ENCODE peak calls at places on chromosomes 16 and 17, in five cellular contexts. K is lower leg skin, Q is right lobe of liver, Z is heart left ventricle, R is K562. B is an unnamed sample.

GRCh38 chr16:85082553-85083050 is 29.7 kb downstream of the CIBAR2 start:
- DNase-seq in K (peak; percentile 82), Q (no peak), Z (no peak), R (no peak), B (no peak)

GRCh38 chr17:80445152-80446110 is 30.5 kb downstream of the ENDOV start:
- DNase-seq in K (no peak), Q (no peak), Z (no peak), R (no peak), B (no peak)

GRCh38 chr17:19753661-19754463 is 5.8 kb upstream of the ALDH3A1 start:
- DNase-seq in K (no peak), Q (no peak), Z (peak; percentile 62), R (no peak), B (peak; percentile 79)

GRCh38 chr17:28008526-28008925 is 34.0 kb upstream of the NLK start:
- DNase-seq in K (no peak), Q (no peak), Z (no peak), R (peak; percentile 59), B (no peak)

GRCh38 chr16:87203060-87203656 is 114.0 kb downstream of the C16orf95 start:
- DNase-seq in K (no peak), Q (no peak), Z (no peak), R (peak; percentile 80), B (peak; percentile 71)

GRCh38 chr16:3879887-3880564 is 487 bp downstream of the CREBBP start:
- DNase-seq in K (peak; percentile 94), Q (peak; percentile 85), Z (peak; percentile 89), R (peak; percentile 82), B (peak; percentile 52)

GRCh38 chr17:72968798-72969197 is 123.7 kb downstream of the SLC39A11 start:
- DNase-seq in K (no peak), Q (peak; percentile 59), Z (no peak), R (no peak), B (no peak)

GRCh38 chr17:9324864-9325263 is 250.8 kb downstream of the STX8 start:
- DNase-seq in K (no peak), Q (peak; percentile 65), Z (no peak), R (no peak), B (no peak)

GRCh38 chr17:66462010-66462409 is 159.6 kb downstream of the PRKCA start:
- DNase-seq in K (peak; percentile 32), Q (no peak), Z (no peak), R (no peak), B (no peak)

GRCh38 chr16:23836404-23837291 is 865 bp downstream of the PRKCB start:
- DNase-seq in K (no peak), Q (peak; percentile 65), Z (peak; percentile 74), R (peak; percentile 77), B (no peak)

GRCh38 chr17:1067282-1067956 is 70.5 kb downstream of the TIMM22 start:
- DNase-seq in K (no peak), Q (peak; percentile 24), Z (peak; percentile 62), R (no peak), B (no peak)

GRCh38 chr16:972316-973002 is 1.7 kb upstream of the LMF1 start:
- DNase-seq in K (no peak), Q (no peak), Z (no peak), R (no peak), B (no peak)

GRCh38 chr16:24988137-24988535 is 27.0 kb downstream of the ARHGAP17 start:
- DNase-seq in K (no peak), Q (no peak), Z (no peak), R (no peak), B (no peak)

GRCh38 chr17:29589524-29590260 is at the start of gene GIT1:
- DNase-seq in K (peak; percentile 95), Q (peak; percentile 90), Z (peak; percentile 94), R (peak; percentile 96), B (peak; percentile 79)

GRCh38 chr16:81415757-81416156 is 28.9 kb upstream of the CMIP start:
- DNase-seq in K (no peak), Q (no peak), Z (no peak), R (no peak), B (no peak)

GRCh38 chr16:30395155-30395991 is at the start of gene ZNF48:
- DNase-seq in K (peak; percentile 93), Q (peak; percentile 92), Z (peak; percentile 94), R (peak; percentile 82), B (peak; percentile 65)

GRCh38 chr16:87830673-87831420 is 38.5 kb downstream of the SLC7A5 start:
- DNase-seq in K (no peak), Q (peak; percentile 55), Z (no peak), R (no peak), B (no peak)

GRCh38 chr16:57863434-57864160 is 61.3 kb upstream of the KIFC3 start:
- DNase-seq in K (peak; percentile 88), Q (peak; percentile 69), Z (no peak), R (peak; percentile 46), B (peak; percentile 45)

GRCh38 chr16:87778476-87778829 is 12.7 kb upstream of the KLHDC4 start:
- DNase-seq in K (no peak), Q (no peak), Z (no peak), R (no peak), B (no peak)

GRCh38 chr17:2906907-2907306 is 110.7 kb downstream of the RAP1GAP2 start:
- DNase-seq in K (no peak), Q (no peak), Z (no peak), R (peak; percentile 34), B (no peak)

GRCh38 chr16:60259956-60260355 is 1525.8 kb upstream of the GOT2 start:
- DNase-seq in K (no peak), Q (no peak), Z (no peak), R (no peak), B (no peak)

DNA sequence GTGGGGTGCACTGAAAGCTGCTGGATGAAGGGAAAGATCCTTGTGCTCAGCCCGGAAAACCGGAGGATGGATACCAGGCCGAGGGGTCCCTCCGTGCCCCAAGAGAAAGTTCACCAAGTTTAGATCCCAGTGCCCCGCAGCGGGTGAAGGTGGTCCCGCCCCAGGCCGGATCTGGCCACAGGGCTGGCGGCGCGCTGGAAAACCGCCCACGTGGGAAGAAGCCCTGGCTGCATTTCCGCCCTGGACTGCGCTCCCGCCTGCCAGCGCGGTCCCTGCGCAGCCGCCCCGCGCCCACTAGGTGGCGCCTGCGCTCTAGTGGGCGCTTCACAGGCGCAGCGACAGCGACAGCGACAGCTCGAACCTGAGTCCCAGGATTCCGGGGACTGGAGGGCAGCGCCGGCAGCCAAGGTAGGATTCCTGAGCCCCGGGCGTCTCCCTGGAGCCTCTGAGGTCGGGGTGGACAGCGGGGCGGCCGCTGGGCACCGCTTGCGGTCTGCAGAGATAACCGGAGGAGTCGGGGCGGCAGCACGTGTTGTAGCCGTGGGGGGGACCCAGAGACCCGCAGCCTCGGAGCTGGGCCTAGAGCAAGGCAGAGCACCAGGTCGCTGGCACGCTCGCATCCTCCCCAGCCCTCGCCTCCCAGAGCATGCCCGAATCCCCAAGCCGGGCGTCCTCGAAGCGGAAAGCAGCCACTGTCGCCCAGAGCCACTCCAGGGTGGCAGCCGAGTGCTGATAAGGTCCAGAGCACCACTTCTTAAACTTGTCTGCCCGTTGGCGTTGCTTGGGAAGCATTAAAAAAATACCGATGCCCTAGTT is at the start of gene CHD9:
- DNase-seq in K (peak; percentile 96), Q (peak; percentile 90), Z (peak; percentile 93), R (peak; percentile 88), B (peak; percentile 74)
- TF ChIP-seq POLR2A in K (peak; percentile 11), Q (peak; percentile 71), Z (no peak), R (peak; percentile 52), B (peak; percentile 18)

DNA sequence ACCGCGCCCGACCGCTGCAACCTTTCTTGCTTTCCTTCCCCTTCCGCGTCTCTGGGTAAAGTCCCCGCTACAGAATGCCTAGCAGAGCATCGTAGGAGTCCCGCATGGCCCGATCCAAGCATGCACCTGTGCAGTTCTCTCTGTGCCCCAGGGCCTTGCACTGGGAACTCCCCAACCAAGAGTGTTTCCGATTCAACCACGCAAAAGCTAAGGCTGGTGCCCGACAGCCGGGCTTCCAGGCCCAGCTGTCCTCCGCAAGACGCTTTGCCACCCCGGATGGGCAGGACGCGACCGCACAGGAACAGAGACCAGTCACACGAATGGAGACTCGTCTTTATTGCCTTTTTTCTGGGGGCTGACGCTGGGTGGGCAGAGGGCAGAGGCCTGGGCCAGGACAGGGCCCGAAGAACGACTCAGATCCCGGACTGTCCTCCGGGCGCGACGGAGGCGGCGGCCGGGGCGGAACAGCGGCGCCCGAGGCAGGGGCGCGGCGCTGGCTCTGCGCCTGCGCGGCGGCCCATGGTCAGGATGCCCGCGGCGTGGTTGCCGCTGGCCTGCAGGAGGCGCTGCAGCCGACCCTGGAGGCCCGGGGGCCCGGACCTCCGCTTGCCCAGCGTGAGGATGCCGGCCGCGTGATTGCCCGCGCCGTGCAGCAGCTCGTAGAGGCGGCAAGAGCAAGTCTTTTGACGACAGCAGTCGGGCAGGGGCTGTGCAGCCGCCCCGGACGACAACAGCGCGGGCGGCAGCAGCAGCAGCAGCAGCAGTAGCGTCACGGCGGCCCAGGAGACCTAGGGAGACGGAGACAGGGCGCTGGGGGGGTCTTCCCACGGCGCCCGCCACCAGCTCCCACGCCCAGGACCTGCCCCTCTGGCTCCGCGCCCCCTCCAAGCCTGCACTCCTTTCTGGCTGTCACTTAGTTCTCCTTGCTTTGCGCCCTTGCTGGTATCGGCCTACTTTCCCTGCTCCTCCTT is 1.2 kb downstream of the HCRT start:
- DNase-seq in K (peak; percentile 91), Q (peak; percentile 81), Z (peak; percentile 92), R (peak; percentile 94), B (no peak)
- TF ChIP-seq POLR2A in K (no peak), Q (peak; percentile 53), Z (no peak), R (peak; percentile 56), B (no peak)

DNA sequence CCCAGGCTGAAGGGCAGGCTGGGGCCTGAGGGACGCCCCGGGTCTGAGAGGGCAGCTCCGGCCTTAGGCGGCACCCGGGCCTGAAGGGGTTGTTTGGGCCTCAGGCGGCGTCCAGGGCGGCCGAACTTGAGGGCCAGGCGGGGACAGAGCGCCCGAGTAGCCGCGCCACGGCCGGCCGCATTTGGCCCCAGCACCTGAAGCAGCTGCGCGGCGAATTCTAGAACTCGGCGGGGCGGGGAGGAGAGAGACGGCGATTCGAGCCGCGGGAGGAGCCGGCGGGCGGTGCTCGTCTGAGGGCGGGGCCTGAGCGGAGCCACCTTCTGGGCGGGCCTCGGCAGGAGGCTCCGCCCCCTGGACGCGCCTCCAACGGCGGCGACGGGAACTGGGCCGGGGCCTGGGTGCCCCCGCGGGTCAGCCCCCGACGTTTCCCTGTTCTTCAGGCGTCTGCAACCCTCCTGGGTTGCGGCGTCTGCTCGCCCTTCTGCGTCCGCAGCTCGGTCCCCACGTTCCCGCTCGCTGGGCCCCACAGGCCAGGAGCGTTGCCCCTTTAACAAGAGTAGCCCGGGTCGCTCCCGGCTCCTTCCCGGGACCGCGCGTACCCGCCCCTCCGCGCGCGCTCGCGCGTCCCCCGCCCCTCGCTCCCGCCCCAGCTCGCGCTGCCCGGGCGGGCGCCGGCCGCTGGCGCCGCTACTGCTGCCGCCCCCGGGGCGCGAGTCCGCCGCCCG is at the start of the genes INCA1 and KIF1C:
- DNase-seq in K (peak; percentile 98), Q (peak; percentile 97), Z (peak; percentile 98), R (peak; percentile 94), B (peak; percentile 94)
- TF ChIP-seq POLR2A in K (no peak), Q (peak; percentile 70), Z (no peak), R (peak; percentile 67), B (peak; percentile 55)

GRCh38 chr16:55389426-55390073 is 65.5 kb downstream of the IRX6 start:
- DNase-seq in K (no peak), Q (no peak), Z (no peak), R (no peak), B (no peak)
- TF ChIP-seq POLR2A in K (no peak), Q (no peak), Z (no peak), R (no peak), B (no peak)

B was measured in H54.